ENCODE peak calls at places on chromosomes 4 and X, in six cellular contexts. R is lung, N is hepatocyte, W is esophagus muscularis mucosa, F is GM23248, P is A549. Y is an unnamed sample.

GRCh38 chrX:110944793-110945466 is 149.3 kb upstream of the CHRDL1 start:
- DNase-seq in R (no peak), N (no peak), W (no peak), F (no peak), P (no peak), Y (no peak)

GRCh38 chr4:30537462-30537861 is 182.7 kb upstream of the PCDH7 start:
- DNase-seq in R (no peak), N (peak), W (no peak), F (peak), P (peak), Y (no peak)

GRCh38 chr4:175246941-175247340 is 328.8 kb downstream of the ADAM29 start:
- DNase-seq in R (no peak), N (no peak), W (no peak), F (no peak), P (no peak), Y (no peak)

GRCh38 chrX:10926404-10926803 is 184.7 kb upstream of the HCCS start:
- DNase-seq in R (no peak), N (no peak), W (no peak), F (no peak), P (no peak), Y (no peak)

GRCh38 chr4:107283587-107284559 is 247.8 kb upstream of the DKK2 start:
- DNase-seq in R (no peak), N (peak), W (no peak), F (peak), P (peak), Y (no peak)

GRCh38 chr4:114378306-114378903 is 220.2 kb upstream of the UGT8 start:
- DNase-seq in R (no peak), N (peak), W (no peak), F (peak), P (peak), Y (no peak)

GRCh38 chr4:52037730-52038108 is 380 bp downstream of the SGCB start:
- DNase-seq in R (peak), N (no peak), W (no peak), F (peak), P (peak), Y (peak)

GRCh38 chr4:985123-985830 is 1.6 kb upstream of the IDUA start:
- DNase-seq in R (peak), N (peak), W (no peak), F (peak), P (no peak), Y (peak)

GRCh38 chr4:124918559-124919122 is 206.1 kb upstream of the ANKRD50 start:
- DNase-seq in R (no peak), N (no peak), W (no peak), F (no peak), P (no peak), Y (no peak)

GRCh38 chrX:4239650-4240540 is 526.4 kb upstream of the PRKX start:
- DNase-seq in R (no peak), N (no peak), W (no peak), F (no peak), P (no peak), Y (no peak)

GRCh38 chr4:75477201-75477600 is 37.0 kb downstream of the RCHY1 start:
- DNase-seq in R (no peak), N (no peak), W (no peak), F (no peak), P (no peak), Y (no peak)

GRCh38 chrX:8025705-8026104 is 98.5 kb upstream of the PNPLA4 start:
- DNase-seq in R (no peak), N (no peak), W (no peak), F (no peak), P (no peak), Y (no peak)

GRCh38 chr4:6727081-6727942 is 11.3 kb downstream of the BLOC1S4 start:
- DNase-seq in R (no peak), N (peak), W (peak), F (peak), P (no peak), Y (peak)

GRCh38 chr4:179615704-179616103 is 2173.5 kb upstream of the AGA start:
- DNase-seq in R (no peak), N (no peak), W (no peak), F (no peak), P (no peak), Y (no peak)

GRCh38 chr4:107989162-107989536 is 540 bp upstream of the HADH start:
- DNase-seq in R (no peak), N (no peak), W (no peak), F (no peak), P (no peak), Y (no peak)

GRCh38 chr4:100489316-100489715 is 28.5 kb downstream of the EMCN start:
- DNase-seq in R (no peak), N (no peak), W (no peak), F (peak), P (no peak), Y (no peak)

GRCh38 chr4:4659871-4660651 is 118.2 kb upstream of the STX18 start:
- DNase-seq in R (no peak), N (no peak), W (no peak), F (peak), P (peak), Y (no peak)

GRCh38 chr4:53586121-53586816 is 5.0 kb downstream of the LNX1 start:
- DNase-seq in R (no peak), N (no peak), W (no peak), F (peak), P (no peak), Y (no peak)

GRCh38 chrX:53186363-53186762 is 38.6 kb downstream of the KDM5C start:
- DNase-seq in R (no peak), N (no peak), W (no peak), F (peak), P (no peak), Y (no peak)

GRCh38 chr4:11149612-11150259 is 279.0 kb downstream of the HS3ST1 start:
- DNase-seq in R (no peak), N (no peak), W (no peak), F (no peak), P (no peak), Y (no peak)

GRCh38 chrX:96685205-96686099 is 810 bp downstream of the DIAPH2 start:
- DNase-seq in R (peak), N (peak), W (peak), F (peak), P (peak), Y (peak)

GRCh38 chrX:23503835-23504539 is 163.3 kb upstream of the PRDX4 start:
- DNase-seq in R (peak), N (peak), W (no peak), F (peak), P (peak), Y (peak)

GRCh38 chr4:186958951-186959350 is 235.3 kb upstream of the FAT1 start:
- DNase-seq in R (no peak), N (no peak), W (no peak), F (no peak), P (no peak), Y (no peak)

GRCh38 chr4:148776944-148777343 is 334.7 kb upstream of the NR3C2 start:
- DNase-seq in R (no peak), N (no peak), W (no peak), F (peak), P (no peak), Y (no peak)

GRCh38 chrX:63735882-63736281 is 49.1 kb downstream of the ARHGEF9 start:
- DNase-seq in R (no peak), N (no peak), W (no peak), F (no peak), P (no peak), Y (no peak)

GRCh38 chr4:120007171-120007894 is 59.3 kb downstream of the MAD2L1 start:
- DNase-seq in R (no peak), N (peak), W (no peak), F (peak), P (no peak), Y (no peak)

GRCh38 chr4:71974681-71975080 is 57.1 kb upstream of the NPFFR2 start:
- DNase-seq in R (no peak), N (peak), W (no peak), F (peak), P (peak), Y (no peak)

GRCh38 chr4:23269583-23269982 is 576.8 kb downstream of the GBA3 start:
- DNase-seq in R (no peak), N (no peak), W (no peak), F (no peak), P (no peak), Y (no peak)

GRCh38 chr4:181264908-181265307 is 978.3 kb upstream of the TENM3 start:
- DNase-seq in R (no peak), N (no peak), W (no peak), F (no peak), P (no peak), Y (no peak)

DNA sequence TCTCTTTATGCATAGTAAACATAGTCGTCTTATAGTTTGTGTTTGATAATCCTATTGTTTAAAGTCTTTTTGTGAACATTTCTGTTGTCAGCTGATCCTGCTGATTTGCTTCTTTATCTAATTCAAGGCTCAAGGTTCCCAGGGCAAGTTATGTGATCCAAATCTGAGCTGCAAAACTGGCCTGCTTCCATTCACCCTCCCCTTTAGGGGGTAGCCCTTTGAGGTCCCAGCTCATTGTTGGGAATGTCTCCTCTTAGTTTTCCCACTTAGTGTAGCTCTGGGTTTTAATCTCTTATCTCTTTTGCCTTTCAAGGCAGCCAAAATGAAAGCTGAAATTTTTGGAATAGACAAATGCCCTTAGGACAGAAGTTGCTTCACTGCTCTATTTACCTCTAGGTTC is 40.2 kb upstream of the MAGED1 start:
- DNase-seq in R (no peak), N (no peak), W (no peak), F (no peak), P (no peak), Y (no peak)
- H3K4me3 ChIP-seq in R (no peak), N (no peak), W (no peak), F (no peak), P (no peak), Y (no peak)

GRCh38 chr4:165784672-165785071 is 88.4 kb upstream of the TLL1 start:
- DNase-seq in R (no peak), N (no peak), W (no peak), F (no peak), P (no peak), Y (no peak)
- H3K27ac ChIP-seq in R (no peak), N (no peak), W (no peak), F (no peak), P (no peak), Y (no peak)

GRCh38 chrX:101931104-101931493 is 728 bp downstream of the ZMAT1 start:
- DNase-seq in R (no peak), N (no peak), W (no peak), F (no peak), P (peak), Y (no peak)

GRCh38 chrX:101931494-101932248 is at the start of gene ZMAT1:
- DNase-seq in R (peak), N (peak), W (peak), F (peak), P (peak), Y (peak)

GRCh38 chrX:101932249-101932570 is 383 bp upstream of the ZMAT1 start:
- DNase-seq in R (no peak), N (no peak), W (no peak), F (no peak), P (no peak), Y (no peak)
- H3K4me3 ChIP-seq in R (no peak), N (no peak), W (peak), F (peak), P (peak), Y (peak)

DNA sequence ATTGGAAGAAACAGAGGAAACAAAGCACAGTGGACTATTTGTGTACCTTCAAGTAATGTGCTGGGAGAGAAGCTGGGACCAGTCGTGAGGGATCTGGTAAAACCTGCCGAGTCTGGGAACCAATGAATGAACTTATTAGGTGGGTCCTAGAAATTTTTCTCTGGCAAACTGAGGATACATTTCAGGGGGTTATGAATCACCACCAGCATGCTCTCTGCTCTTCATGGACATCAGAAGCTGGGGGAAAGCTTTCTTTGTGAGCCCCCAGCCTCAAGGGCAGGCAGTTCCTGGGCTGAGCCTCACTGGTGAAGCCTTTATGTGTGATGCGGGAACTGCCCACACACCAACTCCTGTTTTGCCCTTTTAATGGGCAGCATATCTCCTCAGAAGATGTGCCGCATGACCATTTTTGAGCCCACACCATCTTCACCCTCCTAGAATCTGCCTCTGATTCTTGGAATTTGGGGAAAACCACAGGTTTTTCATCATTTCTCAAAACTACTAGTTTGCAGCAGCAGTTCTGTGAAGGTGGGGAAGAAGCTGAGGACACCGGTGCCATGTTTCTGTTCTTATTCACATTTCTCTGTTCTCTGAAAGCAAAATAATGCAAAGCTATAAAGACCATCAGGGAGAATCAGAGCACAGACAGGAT is 95.5 kb upstream of the ENPP6 start:
- DNase-seq in R (no peak), N (no peak), W (peak), F (no peak), P (no peak), Y (no peak)
- H3K27ac ChIP-seq in R (no peak), N (no peak), W (no peak), F (no peak), P (no peak), Y (no peak)

DNA sequence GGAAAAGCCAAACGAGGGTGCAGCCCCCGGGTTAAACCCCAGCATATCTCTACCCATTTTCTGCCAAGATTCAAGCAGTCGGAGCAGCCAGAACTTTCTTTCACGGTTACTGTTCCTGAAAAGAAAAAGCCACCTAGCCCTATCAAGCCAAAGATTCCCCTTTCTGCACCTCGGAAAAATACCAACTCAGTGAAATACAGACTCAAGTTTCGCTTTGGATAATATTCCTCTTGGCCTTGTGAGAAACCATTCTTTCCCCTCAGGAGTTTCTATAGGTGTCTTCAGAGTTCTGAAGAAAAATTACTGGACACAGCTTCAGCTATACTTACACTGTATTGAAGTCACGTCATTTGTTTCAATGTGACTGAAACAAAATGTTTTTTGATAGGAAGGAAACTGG is 20.0 kb downstream of the FGF5 start:
- DNase-seq in R (no peak), N (no peak), W (no peak), F (no peak), P (no peak), Y (no peak)
- H3K4me3 ChIP-seq in R (no peak), N (no peak), W (no peak), F (peak), P (no peak), Y (no peak)

GRCh38 chr4:158776106-158776505 is 7.3 kb downstream of the FNIP2 start:
- DNase-seq in R (no peak), N (no peak), W (no peak), F (no peak), P (no peak), Y (no peak)

GRCh38 chr4:158778712-158779111 is 9.9 kb downstream of the FNIP2 start:
- DNase-seq in R (peak), N (no peak), W (no peak), F (no peak), P (no peak), Y (no peak)

GRCh38 chr4:158775091-158775651 is 6.3 kb downstream of the FNIP2 start:
- DNase-seq in R (no peak), N (peak), W (no peak), F (peak), P (peak), Y (no peak)

GRCh38 chr4:158777423-158777822 is 8.6 kb downstream of the FNIP2 start:
- DNase-seq in R (no peak), N (peak), W (no peak), F (no peak), P (no peak), Y (no peak)

DNA sequence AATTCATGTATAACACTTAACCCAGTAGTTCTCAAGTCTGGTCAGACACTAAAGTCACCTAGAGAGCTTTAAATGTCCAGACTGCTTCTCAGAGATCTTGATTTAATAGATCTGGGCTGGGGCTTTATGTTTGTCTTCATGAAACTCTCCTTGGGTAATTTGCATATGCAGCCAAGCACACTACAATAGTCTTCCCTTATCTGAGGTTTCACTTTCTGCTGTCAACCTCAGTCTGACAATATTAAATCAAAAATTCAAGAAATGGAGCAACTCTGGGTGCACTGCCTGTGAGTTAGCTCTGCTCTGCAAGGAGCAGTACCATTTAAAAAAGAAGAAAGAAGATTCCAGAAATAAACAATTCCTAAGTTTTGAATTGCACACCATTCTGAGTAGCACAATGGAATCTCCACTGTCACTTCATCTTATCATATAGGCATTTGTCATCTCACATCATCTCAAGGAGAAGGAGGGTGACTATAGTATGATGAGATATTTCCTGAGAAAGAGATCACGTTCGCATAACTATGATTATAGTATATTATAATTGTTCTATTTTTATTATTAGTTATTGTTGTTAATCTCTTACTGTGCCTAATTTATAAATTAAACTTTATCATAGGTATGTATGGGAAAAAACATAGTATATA is 9.4 kb downstream of the FNIP2 start:
- DNase-seq in R (no peak), N (no peak), W (no peak), F (no peak), P (no peak), Y (no peak)
- H3K27ac ChIP-seq in R (no peak), N (peak), W (peak), F (no peak), P (peak), Y (peak)

Y was measured in tibial artery.